ENCODE peak calls at places on chromosomes 1 and 21, in eight cellular contexts. M is A549; A is cardiac muscle cell; U is NT2/D1; V is effector memory CD4-positive, alpha-beta T cell; H is psoas muscle; Z is right cardiac atrium; Y is CD8-positive, alpha-beta T cell. P is an unnamed sample.

GRCh38 chr21:24411429-24411828 is 1195.9 kb downstream of the MRPL39 start:
- DNase-seq in A (no peak), Y (no peak), M (no peak), H (no peak), V (no peak), Z (no peak), U (no peak), P (no peak)

GRCh38 chr1:69976896-69977295 is 228.5 kb downstream of the LRRC40 start:
- DNase-seq in V (no peak), Y (no peak), Z (no peak), H (no peak), U (no peak), A (peak), M (no peak), P (no peak)

GRCh38 chr1:26353976-26354820 is at the start of gene CRYBG2:
- DNase-seq in V (no peak), H (no peak), M (no peak), U (no peak), Z (no peak), A (no peak), Y (no peak), P (no peak)

GRCh38 chr1:225470210-225470609 is 42.4 kb upstream of the LBR start:
- DNase-seq in U (no peak), Y (no peak), V (no peak), A (no peak), M (no peak), H (no peak), Z (no peak), P (no peak)

GRCh38 chr1:188769181-188769580 is 1708.5 kb downstream of the BRINP3 start:
- DNase-seq in H (no peak), Z (no peak), Y (no peak), V (no peak), A (no peak), M (no peak), U (peak), P (no peak)

GRCh38 chr1:29581256-29581655 is 344.9 kb downstream of the PTPRU start:
- DNase-seq in M (no peak), Z (no peak), U (no peak), V (no peak), A (no peak), H (no peak), Y (no peak), P (no peak)

GRCh38 chr1:162367073-162367472 is 9.6 kb downstream of the SPATA46 start:
- DNase-seq in H (no peak), M (no peak), U (no peak), A (no peak), Y (no peak), Z (peak), V (no peak), P (no peak)

GRCh38 chr1:67149179-67149770 is 14.5 kb upstream of the C1orf141 start:
- DNase-seq in M (peak), Z (peak), Y (peak), A (peak), H (peak), U (peak), V (no peak), P (peak)

GRCh38 chr1:203621559-203622130 is 5.0 kb upstream of the ATP2B4 start:
- DNase-seq in H (no peak), U (no peak), V (no peak), Y (no peak), M (no peak), Z (no peak), A (no peak), P (no peak)

GRCh38 chr1:113109908-113110554 is 37.0 kb downstream of the LRIG2 start:
- DNase-seq in U (no peak), H (peak), M (peak), Y (no peak), A (peak), Z (peak), V (no peak), P (no peak)

GRCh38 chr1:219066631-219067349 is 106.9 kb upstream of the LYPLAL1 start:
- DNase-seq in Z (no peak), H (no peak), V (no peak), U (no peak), A (peak), M (peak), Y (no peak), P (no peak)

GRCh38 chr1:165114022-165114888 is 242.3 kb downstream of the LMX1A start:
- DNase-seq in M (peak), Z (no peak), A (peak), U (peak), H (no peak), V (no peak), Y (no peak), P (no peak)

GRCh38 chr1:38652217-38652616 is 207.4 kb downstream of the RRAGC start:
- DNase-seq in Z (no peak), A (no peak), Y (no peak), M (no peak), U (no peak), V (no peak), H (no peak), P (no peak)

GRCh38 chr1:23696335-23696989 is 4.9 kb downstream of the RPL11 start:
- DNase-seq in H (no peak), V (no peak), U (no peak), Z (no peak), Y (no peak), A (peak), M (no peak), P (no peak)

GRCh38 chr1:86062458-86062857 is 94.1 kb downstream of the COL24A1 start:
- DNase-seq in M (no peak), Z (no peak), H (no peak), V (no peak), Y (no peak), U (no peak), A (peak), P (no peak)

GRCh38 chr1:111615874-111616715 is 3.5 kb upstream of the RAP1A start:
- DNase-seq in A (no peak), Z (no peak), Y (peak), M (no peak), V (peak), H (no peak), U (no peak), P (peak)

GRCh38 chr1:216849141-216849540 is 125.9 kb upstream of the ESRRG start:
- DNase-seq in Y (no peak), U (no peak), M (no peak), V (no peak), Z (no peak), H (no peak), A (no peak), P (no peak)

GRCh38 chr1:147515046-147515869 is 26.0 kb upstream of the BCL9 start:
- DNase-seq in Z (no peak), V (no peak), A (peak), Y (no peak), U (no peak), H (no peak), M (no peak), P (no peak)

GRCh38 chr1:223759273-223759672 is 46.9 kb downstream of the CAPN2 start:
- DNase-seq in H (no peak), A (no peak), U (no peak), M (no peak), V (no peak), Z (no peak), Y (no peak), P (no peak)

GRCh38 chr1:119547805-119548204 is 40.8 kb downstream of the HSD3B1 start:
- DNase-seq in Y (no peak), A (no peak), Z (no peak), U (no peak), H (no peak), V (no peak), M (no peak), P (no peak)

GRCh38 chr1:77509051-77509492 is 173.4 kb downstream of the ZZZ3 start:
- DNase-seq in M (no peak), V (no peak), Z (no peak), A (peak), H (no peak), U (no peak), Y (no peak), P (no peak)

GRCh38 chr1:117029690-117030089 is 28.1 kb downstream of the CD101 start:
- DNase-seq in U (no peak), A (no peak), Z (no peak), M (no peak), V (no peak), H (no peak), Y (no peak), P (no peak)

GRCh38 chr1:145692785-145693443 is 14.3 kb downstream of the PDZK1 start:
- DNase-seq in V (no peak), U (no peak), H (no peak), A (no peak), Y (no peak), Z (no peak), M (no peak), P (no peak)

GRCh38 chr1:159008744-159009188 is 941 bp upstream of the IFI16 start:
- DNase-seq in Y (peak), U (no peak), V (peak), A (peak), Z (no peak), M (no peak), H (no peak), P (peak)

GRCh38 chr1:236489710-236490377 is 33.9 kb upstream of the LGALS8 start:
- DNase-seq in V (no peak), H (no peak), Z (peak), A (peak), U (peak), M (peak), Y (no peak), P (no peak)

GRCh38 chr1:6244401-6245054 is 549 bp downstream of the HES3 start:
- DNase-seq in H (no peak), M (no peak), V (no peak), A (no peak), Z (no peak), U (no peak), Y (no peak), P (no peak)

GRCh38 chr1:43853161-43853921 is 80.3 kb upstream of the ARTN start:
- DNase-seq in Z (peak), V (no peak), U (no peak), A (peak), H (peak), Y (peak), M (no peak), P (peak)
- H3K4me3 ChIP-seq in Z (no peak), V (no peak), U (no peak), A (no peak), H (no peak), Y (no peak), M (no peak), P (no peak)

GRCh38 chr1:35809156-35810095 is 1.6 kb downstream of the AGO4 start:
- DNase-seq in H (no peak), Y (no peak), Z (no peak), U (no peak), V (no peak), A (no peak), M (no peak), P (no peak)
- H3K4me3 ChIP-seq in H (peak), Y (peak), Z (peak), U (peak), V (peak), A (peak), M (peak), P (peak)

GRCh38 chr1:183025782-183026774 is 2.9 kb downstream of the LAMC1 start:
- DNase-seq in Z (no peak), V (no peak), M (no peak), A (no peak), H (no peak), U (no peak), Y (no peak), P (no peak)
- H3K4me3 ChIP-seq in Z (peak), V (no peak), M (peak), A (peak), H (peak), U (peak), Y (no peak), P (peak)

DNA sequence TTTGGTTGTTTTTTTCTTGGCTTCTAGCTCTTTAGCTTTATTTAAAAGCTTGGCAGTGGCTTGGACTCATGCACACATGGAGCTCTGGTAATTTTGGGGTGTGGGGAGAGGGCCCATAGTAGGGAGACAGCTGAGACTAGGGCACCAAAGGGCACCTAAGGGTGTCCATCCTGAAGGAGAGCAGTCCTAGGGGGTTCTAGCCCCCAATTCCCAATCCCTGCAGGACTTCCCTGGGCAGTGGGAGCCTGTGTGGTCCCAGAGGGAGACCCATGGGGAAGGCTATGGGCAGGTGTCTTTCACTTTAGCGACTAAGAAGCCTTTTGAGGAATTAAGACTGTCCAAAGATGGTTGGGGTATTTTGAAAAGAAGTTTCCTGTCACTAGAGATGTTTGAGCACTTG is 6.9 kb downstream of the CYP4B1 start:
- DNase-seq in V (no peak), Z (no peak), A (no peak), U (no peak), M (no peak), H (no peak), Y (no peak), P (no peak)
- H3K4me3 ChIP-seq in V (no peak), Z (no peak), A (no peak), U (no peak), M (no peak), H (no peak), Y (no peak), P (no peak)

DNA sequence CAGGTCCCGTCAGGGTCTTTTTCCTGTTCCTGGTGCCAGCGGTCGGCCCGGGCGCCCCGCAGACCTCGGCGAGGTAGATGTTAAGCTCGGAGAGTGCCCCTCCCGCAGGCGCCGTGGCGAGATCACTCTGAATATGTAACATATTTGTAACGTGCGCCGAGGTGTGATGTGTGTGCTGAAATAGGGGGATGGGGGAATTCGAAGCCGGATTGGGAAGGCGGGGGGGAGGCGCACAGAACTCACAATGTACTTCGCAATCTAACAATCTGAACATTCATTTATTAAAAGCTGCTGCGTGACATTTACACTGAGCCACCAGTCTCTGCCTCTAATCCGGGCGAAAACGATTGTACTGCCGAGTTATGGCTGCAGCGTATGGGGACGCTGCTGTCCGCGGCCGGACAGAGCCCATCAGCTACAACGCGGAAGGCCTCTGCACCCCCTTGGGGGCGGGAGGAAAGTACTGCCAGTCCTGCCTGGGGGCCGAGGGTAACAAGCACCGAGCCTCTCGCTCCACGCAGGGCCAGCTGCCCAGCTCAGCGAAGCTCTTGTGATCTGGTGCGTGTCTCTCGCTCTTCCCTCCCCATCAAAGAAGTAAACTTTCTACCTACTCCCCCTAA is 8.3 kb upstream of the BARHL2 start:
- DNase-seq in V (no peak), A (no peak), U (no peak), Y (no peak), Z (peak), H (no peak), M (no peak), P (no peak)
- H3K4me3 ChIP-seq in V (no peak), A (peak), U (peak), Y (peak), Z (peak), H (peak), M (no peak), P (no peak)

DNA sequence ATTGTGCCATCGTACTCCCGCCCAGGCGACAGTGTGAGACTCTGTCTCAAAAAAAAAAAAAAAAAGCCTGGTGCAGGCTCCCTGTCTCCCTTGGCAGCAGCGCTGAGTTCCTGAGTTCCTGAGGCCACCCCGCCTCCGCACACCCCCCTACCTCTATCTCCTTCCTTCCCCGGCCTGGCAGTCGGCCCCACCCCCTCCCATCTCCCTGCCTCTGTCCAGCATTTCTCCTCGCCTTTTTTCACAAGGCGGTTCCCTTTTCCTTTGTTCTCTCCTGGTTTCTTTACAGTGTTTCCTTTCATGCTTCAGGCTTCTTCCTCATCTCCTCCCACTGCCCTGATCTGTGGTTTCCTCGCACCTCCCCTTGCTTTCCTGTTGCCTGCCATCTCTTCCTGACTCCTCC is 2.7 kb downstream of the RORC start:
- DNase-seq in Z (peak), A (peak), H (peak), U (peak), V (no peak), M (no peak), Y (no peak), P (no peak)
- H3K4me3 ChIP-seq in Z (no peak), A (no peak), H (no peak), U (no peak), V (no peak), M (no peak), Y (no peak), P (no peak)

GRCh38 chr1:15156807-15157380 is 3.3 kb downstream of the TMEM51 start:
- DNase-seq in M (no peak), V (no peak), Z (no peak), H (no peak), U (no peak), Y (no peak), A (no peak), P (no peak)

GRCh38 chr1:15154480-15155036 is 1.0 kb downstream of the TMEM51 start:
- DNase-seq in M (no peak), Z (peak), U (no peak), V (no peak), A (peak), H (peak), Y (no peak), P (no peak)

GRCh38 chr1:15155191-15155590 is 1.6 kb downstream of the TMEM51 start:
- DNase-seq in A (no peak), Z (no peak), Y (no peak), M (no peak), U (no peak), H (no peak), V (no peak), P (no peak)

GRCh38 chr1:15157524-15158399 is 4.2 kb downstream of the TMEM51 start:
- DNase-seq in V (no peak), U (no peak), Z (no peak), H (no peak), Y (no peak), M (no peak), A (no peak), P (no peak)

DNA sequence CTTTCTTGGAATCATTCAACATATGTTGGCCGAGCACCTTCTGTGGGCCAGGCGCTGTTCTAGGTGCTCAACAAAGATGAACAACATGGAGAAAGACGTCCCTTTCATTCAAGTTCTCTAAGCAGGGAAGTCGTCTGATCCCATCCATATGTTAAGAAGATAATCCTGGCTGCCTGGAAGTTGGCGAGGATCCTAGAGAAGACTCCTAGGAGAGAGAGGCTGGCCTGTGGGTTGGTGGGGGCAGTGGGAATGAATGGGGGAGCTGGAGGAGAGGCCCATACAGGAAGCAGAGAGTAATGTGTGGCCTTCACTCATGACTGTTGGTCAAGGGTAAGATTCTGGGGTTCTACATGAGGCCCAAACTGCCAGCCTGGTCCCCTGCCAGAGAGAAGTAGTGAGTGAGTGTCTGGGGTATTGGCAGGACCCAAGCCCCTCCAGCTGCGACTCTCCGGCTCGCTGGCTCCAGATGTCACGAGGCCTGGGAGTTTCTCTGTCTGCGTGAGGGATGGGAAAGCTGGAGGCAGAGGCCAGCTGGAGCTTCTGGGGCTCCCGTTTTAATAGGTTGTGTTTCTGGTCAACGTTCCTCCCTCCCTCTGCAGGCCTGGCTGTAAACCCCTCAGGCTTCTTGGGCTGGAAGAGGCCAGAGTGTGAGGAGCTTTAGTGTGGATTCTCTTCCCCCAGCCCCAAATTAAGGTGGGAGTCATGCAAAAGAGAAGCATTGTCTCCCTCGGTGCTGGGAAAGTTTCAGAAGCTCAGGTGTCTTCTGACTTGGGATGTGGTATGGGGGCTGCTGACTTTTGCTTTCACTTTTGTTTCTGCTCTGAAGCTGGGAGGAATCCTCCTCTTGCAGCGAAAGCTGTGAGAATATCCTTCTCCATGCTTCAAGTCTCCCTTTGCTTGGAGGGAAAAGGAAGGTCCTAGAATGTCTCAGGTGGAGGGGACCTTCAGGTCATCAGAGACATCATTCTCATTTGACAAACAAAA is 2.5 kb downstream of the TMEM51 start:
- DNase-seq in A (peak), Z (no peak), H (no peak), U (no peak), M (no peak), V (no peak), Y (no peak), P (no peak)
- H3K4me3 ChIP-seq in A (no peak), Z (no peak), H (peak), U (no peak), M (peak), V (no peak), Y (no peak), P (no peak)

P was measured in GM12864.